ENCODE peak calls at places on chromosomes 1 and 21, in eight cellular contexts. G is left lung, Z is Karpas-422, S is kidney, R is tibial artery, E is hepatocyte, Y is lower lobe of right lung, I is IMR-90. J is an unnamed sample.
A peak's percentile ranks its signal among the peaks of the same experiment; 100 is the strongest.

GRCh38 chr21:44709426-44710293 is 1.7 kb downstream of the TSPEAR start:
- DNase-seq in G (no peak), Z (no peak), S (peak; percentile 76), R (no peak), E (no peak), Y (no peak), I (peak; percentile 0), J (peak; percentile 57)

GRCh38 chr1:93443456-93443855 is 4.5 kb upstream of the FNBP1L start:
- DNase-seq in G (no peak), Z (no peak), S (no peak), R (no peak), E (no peak), Y (no peak), I (no peak), J (no peak)

GRCh38 chr1:8423702-8424538 is 106.0 kb downstream of the SLC45A1 start:
- DNase-seq in G (peak; percentile 50), Z (peak; percentile 90), S (peak; percentile 86), R (peak; percentile 58), E (peak; percentile 85), Y (peak; percentile 62), I (peak; percentile 65), J (peak; percentile 78)

GRCh38 chr1:205098242-205098641 is 14.0 kb upstream of the TMEM81 start:
- DNase-seq in G (no peak), Z (no peak), S (no peak), R (no peak), E (no peak), Y (no peak), I (no peak), J (no peak)

GRCh38 chr1:198656500-198656932 is 17.7 kb downstream of the PTPRC start:
- DNase-seq in G (peak; percentile 61), Z (peak; percentile 82), S (peak; percentile 64), R (no peak), E (peak; percentile 17), Y (peak; percentile 64), I (no peak), J (peak; percentile 33)

GRCh38 chr1:154716012-154716411 is 108.0 kb upstream of the ADAR start:
- DNase-seq in G (peak; percentile 46), Z (no peak), S (no peak), R (peak; percentile 54), E (no peak), Y (no peak), I (no peak), J (no peak)

GRCh38 chr1:65606426-65606825 is 186.0 kb downstream of the LEPR start:
- DNase-seq in G (no peak), Z (no peak), S (no peak), R (no peak), E (no peak), Y (no peak), I (no peak), J (no peak)

GRCh38 chr1:186498695-186499389 is 37.9 kb upstream of the PDC start:
- DNase-seq in G (no peak), Z (no peak), S (no peak), R (no peak), E (peak; percentile 21), Y (no peak), I (peak; percentile 57), J (no peak)

GRCh38 chr1:111990878-111991760 is 1.7 kb upstream of the KCND3 start:
- DNase-seq in G (peak; percentile 71), Z (no peak), S (peak; percentile 90), R (peak; percentile 51), E (peak; percentile 68), Y (peak; percentile 79), I (no peak), J (peak; percentile 91)

GRCh38 chr1:52551476-52552235 is 1.2 kb downstream of the TUT4 start:
- DNase-seq in G (no peak), Z (peak; percentile 79), S (no peak), R (no peak), E (peak; percentile 34), Y (no peak), I (peak; percentile 76), J (no peak)

GRCh38 chr1:12184008-12184681 is 17.4 kb downstream of the TNFRSF1B start:
- DNase-seq in G (peak; percentile 89), Z (no peak), S (peak; percentile 96), R (peak; percentile 91), E (peak; percentile 65), Y (peak; percentile 89), I (peak; percentile 85), J (peak; percentile 95)

GRCh38 chr1:217620814-217621213 is 10.1 kb downstream of the GPATCH2 start:
- DNase-seq in G (no peak), Z (no peak), S (no peak), R (no peak), E (no peak), Y (no peak), I (no peak), J (no peak)

GRCh38 chr1:18955116-18955441 is 1.4 kb downstream of the IFFO2 start:
- DNase-seq in G (no peak), Z (no peak), S (no peak), R (no peak), E (no peak), Y (no peak), I (no peak), J (no peak)

GRCh38 chr1:80462006-80462405 is 1338.7 kb upstream of the ADGRL2 start:
- DNase-seq in G (no peak), Z (no peak), S (no peak), R (no peak), E (no peak), Y (no peak), I (no peak), J (no peak)

GRCh38 chr1:19067187-19067911 is 110.9 kb upstream of the IFFO2 start:
- DNase-seq in G (no peak), Z (no peak), S (no peak), R (no peak), E (no peak), Y (no peak), I (no peak), J (no peak)

GRCh38 chr1:192270398-192270797 is 46.4 kb upstream of the RGS21 start:
- DNase-seq in G (no peak), Z (no peak), S (no peak), R (no peak), E (no peak), Y (no peak), I (peak; percentile 50), J (no peak)

GRCh38 chr1:185208626-185209170 is 51.7 kb downstream of the SWT1 start:
- DNase-seq in G (no peak), Z (no peak), S (no peak), R (no peak), E (peak; percentile 13), Y (no peak), I (peak; percentile 2), J (no peak)

GRCh38 chr1:243514927-243515326 is 259.1 kb downstream of the SDCCAG8 start:
- DNase-seq in G (no peak), Z (no peak), S (no peak), R (no peak), E (no peak), Y (no peak), I (no peak), J (no peak)

GRCh38 chr1:83670891-83671565 is 327.9 kb downstream of the TTLL7 start:
- DNase-seq in G (no peak), Z (no peak), S (no peak), R (no peak), E (no peak), Y (no peak), I (no peak), J (no peak)
- H3K9me3 ChIP-seq in G (no peaks in the 10 kb centered on the region), Z (no peaks in the 10 kb centered on the region), S (no peaks in the 10 kb centered on the region), R (no peaks in the 10 kb centered on the region), E (no peaks in the 10 kb centered on the region), Y (no peaks in the 10 kb centered on the region), I (no peaks in the 10 kb centered on the region), J (no peaks in the 10 kb centered on the region)

DNA sequence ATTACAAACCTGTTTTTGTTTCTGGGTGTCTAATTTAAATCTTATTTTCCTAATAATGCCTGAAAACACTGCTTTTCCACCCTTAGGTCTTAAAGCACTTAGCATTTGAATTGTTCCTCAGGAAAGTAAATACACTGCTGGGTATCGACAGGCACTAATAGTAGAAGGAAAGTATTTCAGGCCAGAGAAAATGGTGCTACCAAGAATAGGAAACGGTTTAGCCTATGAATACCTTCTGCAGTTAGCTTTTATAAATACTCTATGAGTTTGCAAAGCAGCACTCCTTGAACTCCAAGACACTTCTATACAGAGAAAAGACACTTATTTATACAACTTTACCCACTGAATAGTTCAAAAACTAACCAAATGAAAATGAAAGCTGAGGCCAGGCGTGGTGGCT is 6.8 kb downstream of the FUBP1 start:
- DNase-seq in G (no peak), Z (no peak), S (no peak), R (no peak), E (no peak), Y (no peak), I (no peak), J (no peak)
- H3K4me3 ChIP-seq in G (no peak overlapping the region), Z (no peak overlapping the region), S (no peak overlapping the region), R (no peak overlapping the region), E (no peak overlapping the region), Y (no peak overlapping the region), I (no peak overlapping the region), J (no peak overlapping the region)

GRCh38 chr1:119964673-119965363 is 68.5 kb upstream of the ADAM30 start:
- DNase-seq in G (no peak), Z (peak; percentile 6), S (no peak), R (no peak), E (no peak), Y (no peak), I (peak; percentile 81), J (no peak)
- H3K27ac ChIP-seq in G (no peak overlapping the region), Z (no peak overlapping the region), S (no peak overlapping the region), R (peak overlapping the region; percentile 53), E (peak overlapping the region; percentile 28), Y (no peak overlapping the region), I (peak overlapping the region; percentile 5), J (peak overlapping the region; percentile 42)

GRCh38 chr21:8989883-8990325 is 1531.5 kb upstream of the TPTE start:
- DNase-seq in G (no peak), Z (peak; percentile 41), S (no peak), R (no peak), E (no peak), Y (no peak), I (no peak), J (peak; percentile 60)
- H3K9me3 ChIP-seq in G (peaks cover 53% of the 10 kb centered on the region), Z (peaks cover 57% of the 10 kb centered on the region), S (no peaks in the 10 kb centered on the region), R (no peaks in the 10 kb centered on the region), E (peaks cover 21% of the 10 kb centered on the region), Y (no peaks in the 10 kb centered on the region), I (peaks cover 47% of the 10 kb centered on the region), J (peaks cover 9% of the 10 kb centered on the region)

GRCh38 chr1:27527857-27528700 is 38.1 kb upstream of the WASF2 start:
- DNase-seq in G (peak; percentile 78), Z (peak; percentile 68), S (peak; percentile 90), R (no peak), E (peak; percentile 94), Y (peak; percentile 83), I (no peak), J (peak; percentile 38)
- H3K4me3 ChIP-seq in G (peak overlapping the region; percentile 37), Z (peak overlapping the region; percentile 48), S (peak overlapping the region; percentile 77), R (peak overlapping the region; percentile 61), E (peak overlapping the region; percentile 46), Y (peak overlapping the region; percentile 60), I (no peak overlapping the region), J (peak overlapping the region; percentile 43)

GRCh38 chr1:228512852-228513243 is 25.7 kb downstream of the RNF187 start:
- DNase-seq in G (no peak), Z (no peak), S (no peak), R (no peak), E (no peak), Y (no peak), I (no peak), J (no peak)
- H3K27ac ChIP-seq in G (no peak overlapping the region), Z (no peak overlapping the region), S (no peak overlapping the region), R (no peak overlapping the region), E (no peak overlapping the region), Y (no peak overlapping the region), I (no peak overlapping the region), J (no peak overlapping the region)

GRCh38 chr1:5730272-5731109 is 261.7 kb downstream of the NPHP4 start:
- DNase-seq in G (peak; percentile 2), Z (no peak), S (no peak), R (no peak), E (no peak), Y (peak; percentile 15), I (no peak), J (no peak)
- H3K9me3 ChIP-seq in G (no peaks in the 10 kb centered on the region), Z (no peaks in the 10 kb centered on the region), S (no peaks in the 10 kb centered on the region), R (no peaks in the 10 kb centered on the region), E (no peaks in the 10 kb centered on the region), Y (no peaks in the 10 kb centered on the region), I (peaks cover 45% of the 10 kb centered on the region), J (no peaks in the 10 kb centered on the region)

GRCh38 chr1:77757616-77758015 is 2.0 kb downstream of the USP33 start:
- DNase-seq in G (no peak), Z (no peak), S (no peak), R (no peak), E (no peak), Y (no peak), I (peak; percentile 52), J (no peak)
- H3K4me3 ChIP-seq in G (no peak overlapping the region), Z (no peak overlapping the region), S (peak overlapping the region; percentile 34), R (peak overlapping the region; percentile 97), E (no peak overlapping the region), Y (peak overlapping the region; percentile 99), I (no peak overlapping the region), J (peak overlapping the region; percentile 38)

J was measured in right cardiac atrium.